ENCODE peak calls at places on chromosomes 2 and 18, in five cellular contexts. L, Z, D, R and F are unnamed samples.

GRCh38 chr18:62326646-62327348 is 1.7 kb downstream of the TNFRSF11A start:
- DNase-seq in L (no peak), Z (no peak), D (no peak), R (no peak), F (no peak)

GRCh38 chr18:26981373-26982082 is 116.0 kb upstream of the AQP4 start:
- DNase-seq in L (no peak), Z (no peak), D (no peak), R (no peak), F (no peak)

GRCh38 chr18:24801011-24801410 is 340.6 kb downstream of the HRH4 start:
- DNase-seq in L (no peak), Z (no peak), D (no peak), R (no peak), F (no peak)

GRCh38 chr2:30334738-30335426 is 103.5 kb downstream of the LBH start:
- DNase-seq in L (no peak), Z (no peak), D (no peak), R (no peak), F (no peak)

GRCh38 chr2:212385241-212385640 is 153.4 kb downstream of the ERBB4 start:
- DNase-seq in L (no peak), Z (no peak), D (no peak), R (no peak), F (no peak)

GRCh38 chr2:21429747-21430146 is 306.0 kb downstream of the TDRD15 start:
- DNase-seq in L (no peak), Z (no peak), D (no peak), R (no peak), F (no peak)

GRCh38 chr2:174603280-174603679 is 5.7 kb upstream of the WIPF1 start:
- DNase-seq in L (peak), Z (peak), D (peak), R (no peak), F (no peak)

GRCh38 chr2:66366619-66367018 is 68.3 kb upstream of the MEIS1 start:
- DNase-seq in L (no peak), Z (no peak), D (no peak), R (no peak), F (no peak)

GRCh38 chr18:42032447-42032846 is 77.4 kb downstream of the PIK3C3 start:
- DNase-seq in L (no peak), Z (no peak), D (no peak), R (no peak), F (no peak)

GRCh38 chr2:54947121-54947520 is 103.1 kb downstream of the RTN4 start:
- DNase-seq in L (no peak), Z (no peak), D (no peak), R (no peak), F (no peak)

GRCh38 chr2:201218780-201219179 is 35.8 kb downstream of the CASP10 start:
- DNase-seq in L (no peak), Z (no peak), D (peak), R (no peak), F (no peak)

GRCh38 chr2:8985561-8986326 is 17.7 kb downstream of the MBOAT2 start:
- DNase-seq in L (no peak), Z (peak), D (no peak), R (no peak), F (no peak)

GRCh38 chr18:77765468-77765867 is 515.8 kb downstream of the GALR1 start:
- DNase-seq in L (no peak), Z (peak), D (peak), R (peak), F (no peak)

GRCh38 chr2:65708129-65708528 is 275.7 kb upstream of the SPRED2 start:
- DNase-seq in L (no peak), Z (no peak), D (no peak), R (no peak), F (no peak)

GRCh38 chr2:100248971-100249370 is 73.3 kb downstream of the LONRF2 start:
- DNase-seq in L (no peak), Z (no peak), D (no peak), R (no peak), F (no peak)

GRCh38 chr18:35029103-35029502 is 12.1 kb upstream of the MAPRE2 start:
- DNase-seq in L (no peak), Z (no peak), D (no peak), R (no peak), F (no peak)

GRCh38 chr2:67399831-67400489 is 2.8 kb downstream of the ETAA1 start:
- DNase-seq in L (no peak), Z (peak), D (no peak), R (no peak), F (no peak)

GRCh38 chr18:2406544-2406943 is 164.8 kb downstream of the METTL4 start:
- DNase-seq in L (no peak), Z (no peak), D (no peak), R (no peak), F (no peak)

GRCh38 chr18:70380915-70381896 is 92.4 kb downstream of the SOCS6 start:
- DNase-seq in L (no peak), Z (peak), D (peak), R (no peak), F (peak)
- H3K27ac ChIP-seq in L (peak), Z (no peak), D (peak), R (no peak), F (peak)

GRCh38 chr18:48749768-48750167 is 201.0 kb downstream of the SMAD7 start:
- DNase-seq in L (peak), Z (no peak), D (no peak), R (no peak), F (no peak)
- TF ChIP-seq POLR2AphosphoS5 in L (peak), Z (no peak), D (peak), R (no peak), F (peak)

GRCh38 chr2:206084468-206084869 is 1.5 kb downstream of the INO80D start:
- DNase-seq in L (peak), Z (peak), D (peak), R (no peak), F (peak)

GRCh38 chr2:206084870-206085741 is 868 bp downstream of the INO80D start:
- DNase-seq in L (peak), Z (peak), D (peak), R (peak), F (peak)

GRCh38 chr2:206083602-206084467 is 2.1 kb downstream of the INO80D start:
- DNase-seq in L (no peak), Z (peak), D (peak), R (peak), F (no peak)

GRCh38 chr2:206086683-206087350 is 843 bp upstream of the INO80D start:
- DNase-seq in L (no peak), Z (peak), D (no peak), R (no peak), F (no peak)

GRCh38 chr2:206085742-206086445 is at the start of gene INO80D:
- DNase-seq in L (peak), Z (peak), D (peak), R (peak), F (peak)
- TF ChIP-seq POLR2A in L (peak), Z (peak), D (peak), R (no peak), F (peak)

GRCh38 chr2:96819101-96819875 is 3.2 kb downstream of the CNNM3 start:
- DNase-seq in L (no peak), Z (peak), D (peak), R (no peak), F (no peak)
- H3K27ac ChIP-seq in L (no peak), Z (no peak), D (peak), R (no peak), F (no peak)

DNA sequence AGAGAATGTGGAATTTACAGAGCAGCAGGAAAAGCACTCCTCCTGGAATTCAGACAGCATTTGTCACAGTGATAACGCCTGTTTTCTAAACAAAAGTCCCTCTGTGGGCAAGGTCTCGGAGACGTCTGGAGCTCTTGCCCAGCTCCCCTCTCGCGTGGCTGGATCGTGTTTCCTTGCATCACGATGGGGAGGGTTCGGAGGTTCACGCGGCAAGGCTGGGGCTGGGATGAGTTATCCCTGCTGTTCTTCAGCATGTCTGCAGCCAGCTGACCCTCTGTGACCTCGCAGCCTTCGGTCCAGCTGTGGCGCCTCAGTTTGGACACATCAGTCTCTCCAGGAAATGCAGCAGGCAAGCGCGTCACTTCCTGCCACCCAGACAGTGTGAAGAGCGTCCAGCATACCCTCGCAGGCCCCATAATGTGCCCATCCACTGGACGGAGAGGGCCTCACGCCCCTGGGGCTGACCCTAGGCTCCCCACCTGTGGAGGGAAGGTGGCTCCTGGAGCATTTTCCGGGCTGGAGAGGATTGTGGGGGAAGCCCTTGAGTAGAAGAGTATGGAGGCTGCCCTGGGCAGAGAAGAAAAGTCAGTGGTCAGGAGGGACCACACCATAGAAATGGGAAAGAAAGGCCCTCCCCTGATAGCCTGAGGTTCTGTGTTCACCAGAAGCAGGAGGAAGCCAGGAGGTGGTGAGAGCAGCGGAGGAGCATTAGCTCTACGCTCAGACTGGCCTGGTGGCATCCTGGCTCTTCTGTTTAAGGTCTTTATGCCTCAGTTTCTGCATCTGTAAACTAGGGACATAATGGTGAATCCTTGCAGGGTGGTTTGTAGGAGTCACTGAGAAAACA is 30.5 kb downstream of the GLI2 start:
- DNase-seq in L (peak), Z (no peak), D (peak), R (no peak), F (no peak)
- TF ChIP-seq POLR2AphosphoS5 in L (peak), Z (no peak), D (peak), R (no peak), F (no peak)

DNA sequence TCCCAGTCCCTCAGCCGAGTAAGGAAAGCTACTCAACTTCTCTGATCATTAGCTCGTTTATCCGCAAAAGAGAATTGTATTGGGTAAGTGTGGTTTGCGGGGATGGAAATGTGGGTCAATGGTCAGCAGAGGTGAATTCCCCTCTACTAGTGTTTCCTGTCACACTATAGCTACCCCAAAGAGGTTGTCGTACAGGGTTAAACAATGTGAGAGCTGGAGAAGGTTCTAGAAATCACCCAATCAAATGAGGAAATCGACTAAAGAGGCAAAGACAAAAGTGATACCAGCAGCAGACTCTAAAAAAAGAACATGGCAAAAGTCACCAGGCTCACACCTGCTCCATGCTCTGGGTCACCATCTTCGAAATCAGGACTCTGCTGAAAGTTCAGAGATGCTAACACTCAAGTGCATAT is 144.7 kb upstream of the ITGA4 start:
- DNase-seq in L (no peak), Z (no peak), D (peak), R (no peak), F (no peak)
- TF ChIP-seq POLR2A in L (no peak), Z (no peak), D (no peak), R (no peak), F (no peak)

GRCh38 chr2:231957913-231958763 is 3.4 kb upstream of the DIS3L2 start:
- DNase-seq in L (no peak), Z (no peak), D (peak), R (no peak), F (no peak)
- H3K27ac ChIP-seq in L (no peak), Z (no peak), D (no peak), R (no peak), F (no peak)

GRCh38 chr2:33477473-33478468 is 1.3 kb downstream of the RASGRP3 start:
- DNase-seq in L (peak), Z (peak), D (peak), R (no peak), F (no peak)

GRCh38 chr2:33482518-33482917 is 6.1 kb downstream of the RASGRP3 start:
- DNase-seq in L (no peak), Z (no peak), D (no peak), R (no peak), F (no peak)

GRCh38 chr2:33476793-33477190 is 343 bp downstream of the RASGRP3 start:
- DNase-seq in L (no peak), Z (no peak), D (no peak), R (no peak), F (no peak)

GRCh38 chr2:33476100-33476792 is at the start of gene RASGRP3:
- DNase-seq in L (peak), Z (peak), D (peak), R (peak), F (peak)

DNA sequence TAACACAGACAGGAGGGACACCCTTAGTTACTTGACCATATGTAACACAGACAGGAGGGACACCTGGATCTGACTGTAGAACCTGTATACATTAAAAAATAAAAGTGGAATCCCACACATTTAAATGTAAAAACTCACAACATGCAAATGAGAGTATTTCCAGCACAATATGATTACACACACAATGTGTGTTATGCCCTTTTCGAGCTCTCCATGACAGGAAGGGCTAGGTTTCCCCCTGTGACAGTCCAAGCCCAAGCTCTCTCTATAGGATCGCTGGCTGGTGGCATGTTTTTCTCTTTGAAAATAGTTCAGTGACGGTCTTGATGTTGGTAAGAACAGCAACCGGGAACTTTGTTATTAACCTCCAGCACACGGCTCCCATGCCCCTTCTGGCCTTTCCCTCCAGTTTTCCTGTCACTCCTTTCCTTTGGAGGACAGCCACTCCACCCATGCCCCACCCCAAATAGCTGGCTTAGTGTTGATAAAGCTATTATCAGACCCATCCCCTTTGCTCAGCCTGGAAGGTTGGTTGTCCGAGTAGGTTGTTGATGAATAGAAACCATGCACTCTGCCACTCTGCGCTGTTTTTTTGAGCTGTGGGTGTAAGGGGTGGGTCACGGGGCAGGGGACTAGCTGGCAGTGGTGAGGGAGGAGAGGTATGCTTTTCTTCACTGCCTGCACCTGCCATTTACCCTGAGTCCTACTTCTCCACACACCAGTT is 2.7 kb downstream of the RASGRP3 start:
- DNase-seq in L (no peak), Z (peak), D (peak), R (no peak), F (no peak)
- TF ChIP-seq POLR2AphosphoS5 in L (no peak), Z (no peak), D (no peak), R (no peak), F (no peak)

GRCh38 chr2:42169869-42170465 is 814 bp downstream of the EML4 start:
- DNase-seq in L (no peak), Z (peak), D (no peak), R (no peak), F (no peak)

GRCh38 chr2:42170619-42171395 is 1.7 kb downstream of the EML4 start:
- DNase-seq in L (no peak), Z (no peak), D (no peak), R (no peak), F (no peak)

GRCh38 chr2:42167458-42167857 is 1.7 kb upstream of the EML4 start:
- DNase-seq in L (no peak), Z (no peak), D (no peak), R (no peak), F (no peak)

GRCh38 chr2:42168459-42169099 is 574 bp upstream of the EML4 start:
- DNase-seq in L (no peak), Z (no peak), D (no peak), R (no peak), F (no peak)

DNA sequence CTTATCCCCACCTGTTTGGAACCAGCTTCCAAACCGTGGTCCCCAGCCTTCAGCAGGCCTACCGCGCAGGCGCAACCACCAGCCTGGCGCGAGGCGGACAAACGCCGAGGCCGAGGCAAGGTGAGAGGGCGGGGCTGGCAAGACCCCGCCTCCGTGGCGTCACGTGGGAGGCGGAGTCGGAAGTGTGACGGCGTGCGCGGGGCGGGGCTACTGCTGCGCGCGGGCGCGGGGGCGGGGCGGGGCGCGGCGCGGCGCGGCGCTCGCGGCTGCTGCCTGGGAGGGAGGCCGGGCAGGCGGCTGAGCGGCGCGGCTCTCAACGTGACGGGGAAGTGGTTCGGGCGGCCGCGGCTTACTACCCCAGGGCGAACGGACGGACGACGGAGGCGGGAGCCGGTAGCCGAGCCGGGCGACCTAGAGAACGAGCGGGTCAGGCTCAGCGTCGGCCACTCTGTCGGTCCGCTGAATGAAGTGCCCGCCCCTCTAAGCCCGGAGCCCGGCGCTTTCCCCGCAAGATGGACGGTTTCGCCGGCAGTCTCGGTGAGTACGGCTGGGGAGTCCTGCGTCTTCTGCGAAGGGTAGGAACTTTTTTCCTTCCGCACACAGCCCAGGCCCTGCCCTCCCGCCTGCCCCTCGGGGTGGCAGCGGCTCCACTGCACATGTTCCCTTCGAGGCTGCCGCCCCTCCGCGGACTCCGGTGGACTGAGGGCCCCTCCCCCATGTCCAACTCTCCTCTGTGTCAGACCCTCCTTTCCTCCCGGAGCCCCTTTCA is at the start of gene EML4:
- DNase-seq in L (peak), Z (peak), D (peak), R (peak), F (peak)
- TF ChIP-seq POLR2A in L (peak), Z (peak), D (peak), R (peak), F (no peak)